ENCODE peak calls at places on chromosome 7, in four cellular contexts. D is amniotic stem cell, Y is NCI-H1092, S is BJ. K is an unnamed sample.

GRCh38 chr7:26087321-26088091 is 64.5 kb upstream of the NFE2L3 start:
- DNase-seq in Y (no peak), S (no peak), D (no peak), K (no peak)

GRCh38 chr7:97971120-97971989 is 18.6 kb downstream of the OCM2 start:
- DNase-seq in S (no peak), D (no peak), Y (no peak), K (peak)

GRCh38 chr7:27098493-27099223 is 2.9 kb upstream of the HOXA1 start:
- DNase-seq in D (no peak), S (no peak), Y (no peak), K (no peak)

GRCh38 chr7:7772385-7772784 is 54.0 kb upstream of the RPA3 start:
- DNase-seq in S (no peak), Y (peak), D (no peak), K (peak)

GRCh38 chr7:102262536-102262935 is 24.1 kb upstream of the SH2B2 start:
- DNase-seq in S (no peak), Y (no peak), D (no peak), K (no peak)

GRCh38 chr7:102834999-102835398 is 77.8 kb upstream of the LRRC17 start:
- DNase-seq in D (peak), Y (no peak), S (peak), K (no peak)

GRCh38 chr7:16266877-16267276 is 154.5 kb downstream of the CRPPA start:
- DNase-seq in Y (no peak), S (no peak), D (no peak), K (no peak)

GRCh38 chr7:52911326-52911725 is 124.1 kb upstream of the POM121L12 start:
- DNase-seq in D (no peak), S (no peak), Y (no peak), K (no peak)

GRCh38 chr7:126702242-126703016 is 550.3 kb downstream of the GRM8 start:
- DNase-seq in S (no peak), D (no peak), Y (no peak), K (peak)

GRCh38 chr7:157465597-157466348 is 129.0 kb downstream of the DNAJB6 start:
- DNase-seq in D (no peak), S (no peak), Y (no peak), K (no peak)

GRCh38 chr7:30366606-30367005 is 82.2 kb downstream of the ZNRF2 start:
- DNase-seq in S (no peak), Y (no peak), D (no peak), K (no peak)

K was measured in NCI-H526.